ENCODE peak calls at places on chromosomes 5 and 9, in ten cellular contexts. P, B, W, C, J, S, G, T, K and I are unnamed samples.

GRCh38 chr5:138469540-138470321 is 4.5 kb downstream of the EGR1 start:
- DNase-seq in B (no peak), W (peak; percentile 22), T (no peak), P (peak; percentile 88), J (peak; percentile 94), K (peak; percentile 91), G (no peak), C (no peak), S (peak; percentile 86), I (no peak)

GRCh38 chr5:538271-538771 is 14.1 kb upstream of the SLC9A3 start:
- DNase-seq in C (peak; percentile 52), J (no peak), T (no peak), G (no peak), P (no peak), K (no peak), W (no peak), S (no peak), B (no peak), I (no peak)

GRCh38 chr9:97072285-97072770 is 33.4 kb upstream of the CTSV start:
- DNase-seq in W (no peak), C (no peak), G (no peak), P (no peak), K (no peak), T (no peak), B (no peak), J (no peak), S (no peak), I (no peak)

GRCh38 chr9:37311938-37312730 is 110.4 kb upstream of the GRHPR start:
- DNase-seq in B (no peak), P (no peak), T (no peak), W (no peak), S (no peak), G (peak; percentile 5), J (no peak), K (peak; percentile 85), C (no peak), I (no peak)

GRCh38 chr9:18720691-18721090 is 246.7 kb downstream of the ADAMTSL1 start:
- DNase-seq in B (no peak), S (no peak), K (peak; percentile 28), T (no peak), W (no peak), C (no peak), P (no peak), G (no peak), J (no peak), I (no peak)

GRCh38 chr5:75274486-75274885 is 37.8 kb upstream of the ANKRD31 start:
- DNase-seq in B (no peak), W (no peak), C (no peak), S (no peak), G (no peak), T (no peak), J (no peak), K (no peak), P (no peak), I (no peak)

GRCh38 chr9:130352081-130352480 is 86.5 kb downstream of the HMCN2 start:
- DNase-seq in K (no peak), P (no peak), W (no peak), S (no peak), B (no peak), J (no peak), T (no peak), C (no peak), G (no peak), I (no peak)

GRCh38 chr5:135244620-135245021 is 154.4 kb downstream of the MACROH2A1 start:
- DNase-seq in B (peak; percentile 10), K (no peak), P (no peak), S (peak; percentile 56), J (no peak), W (no peak), G (no peak), C (peak; percentile 51), T (no peak), I (no peak)

GRCh38 chr9:5500441-5501235 is 9.7 kb upstream of the PDCD1LG2 start:
- DNase-seq in W (peak; percentile 71), T (no peak), B (peak; percentile 41), S (no peak), C (no peak), P (no peak), J (no peak), G (no peak), K (peak; percentile 21), I (peak; percentile 69)

GRCh38 chr9:136565075-136565721 is 19.4 kb upstream of the NOTCH1 start:
- DNase-seq in J (no peak), P (no peak), S (peak; percentile 87), G (no peak), W (no peak), C (no peak), T (no peak), K (no peak), B (no peak), I (peak; percentile 83)

GRCh38 chr9:133375724-133376654 is at the start of the genes STKLD1 and SURF4:
- DNase-seq in C (peak; percentile 100), W (peak; percentile 98), P (peak; percentile 90), K (peak; percentile 94), G (peak; percentile 100), T (peak; percentile 100), S (peak; percentile 97), B (peak; percentile 93), J (peak; percentile 97), I (peak; percentile 99)
- TF ChIP-seq POLR2A in C (peak; percentile 65), W (peak; percentile 84), P (peak; percentile 76), K (peak; percentile 98), G (peak; percentile 96), T (peak; percentile 79), S (no peak), B (peak; percentile 38), J (peak; percentile 86), I (peak; percentile 94)

GRCh38 chr5:6427689-6428088 is 21.0 kb upstream of the UBE2QL1 start:
- DNase-seq in K (no peak), J (no peak), G (no peak), P (no peak), T (no peak), C (no peak), B (no peak), W (no peak), S (no peak), I (no peak)
- TF ChIP-seq POLR2A in K (no peak), J (no peak), G (no peak), P (no peak), T (no peak), C (no peak), B (no peak), W (no peak), S (no peak), I (no peak)

GRCh38 chr9:12843735-12844134 is 68.9 kb downstream of the LURAP1L start:
- DNase-seq in C (no peak), T (no peak), G (no peak), W (no peak), K (peak; percentile 88), S (no peak), J (no peak), P (no peak), B (no peak), I (no peak)
- TF ChIP-seq POLR2A in C (no peak), T (no peak), G (no peak), W (no peak), K (no peak), S (no peak), J (no peak), P (no peak), B (no peak), I (no peak)

GRCh38 chr9:133348763-133349573 is 950 bp downstream of the RPL7A start:
- DNase-seq in K (no peak), T (no peak), G (no peak), C (no peak), P (no peak), W (no peak), J (no peak), S (no peak), B (no peak), I (no peak)

GRCh38 chr9:133351908-133352634 is 4.1 kb downstream of the RPL7A start:
- DNase-seq in P (no peak), J (peak; percentile 83), G (peak; percentile 58), W (peak; percentile 48), T (no peak), S (no peak), C (no peak), K (peak; percentile 60), B (no peak), I (peak; percentile 45)

GRCh38 chr9:133347985-133348762 is at the start of the genes MED22 and RPL7A:
- DNase-seq in K (peak; percentile 96), C (peak; percentile 95), B (peak; percentile 95), W (peak; percentile 97), G (peak; percentile 89), P (peak; percentile 93), J (peak; percentile 96), S (peak; percentile 97), T (peak; percentile 89), I (peak; percentile 95)

GRCh38 chr9:133351526-133351907 is 3.5 kb downstream of the RPL7A start:
- DNase-seq in K (no peak), G (no peak), B (no peak), T (no peak), W (no peak), S (no peak), J (no peak), C (no peak), P (no peak), I (no peak)

GRCh38 chr9:133349965-133350624 is 2.1 kb downstream of the RPL7A start:
- DNase-seq in G (no peak), J (no peak), P (no peak), W (no peak), K (no peak), B (no peak), T (no peak), C (no peak), S (no peak), I (no peak)
- TF ChIP-seq POLR2A in G (no peak), J (no peak), P (no peak), W (peak; percentile 25), K (no peak), B (no peak), T (peak; percentile 39), C (no peak), S (no peak), I (no peak)

GRCh38 chr5:83306572-83307241 is 164.8 kb upstream of the VCAN start:
- DNase-seq in B (peak; percentile 51), T (peak; percentile 26), P (peak; percentile 44), S (peak; percentile 76), J (no peak), W (peak; percentile 29), C (peak; percentile 76), K (peak; percentile 89), G (peak; percentile 20), I (peak; percentile 43)
- TF ChIP-seq POLR2A in B (no peak), T (peak; percentile 77), P (no peak), S (no peak), J (no peak), W (no peak), C (no peak), K (no peak), G (no peak), I (no peak)